ENCODE peak calls at places on chromosomes 7 and 10, in seven cellular contexts. D, M, S, J, A, R and G are unnamed samples. For H3K36me3, the result is how much of the 10 kb centered on the place peaks cover.

GRCh38 chr10:115710136-115710535 is 562.9 kb downstream of the GFRA1 start:
- DNase-seq in D (no peak), M (no peak), S (no peak), J (no peak), A (no peak), R (no peak), G (no peak)

GRCh38 chr7:98238976-98239375 is 13.1 kb downstream of the TECPR1 start:
- DNase-seq in D (no peak), M (no peak), S (no peak), J (no peak), A (no peak), R (no peak), G (no peak)

GRCh38 chr7:90988523-90988922 is 275.7 kb upstream of the FZD1 start:
- DNase-seq in D (no peak), M (no peak), S (no peak), J (no peak), A (no peak), R (no peak), G (no peak)

GRCh38 chr7:130904031-130904757 is 170.2 kb upstream of the KLF14 start:
- DNase-seq in D (no peak), M (peak), S (peak), J (no peak), A (peak), R (no peak), G (no peak)

GRCh38 chr10:132502544-132503300 is 34.9 kb upstream of the INPP5A start:
- DNase-seq in D (no peak), M (no peak), S (no peak), J (no peak), A (no peak), R (no peak), G (no peak)

GRCh38 chr7:132554446-132554845 is 21.8 kb downstream of the PLXNA4 start:
- DNase-seq in D (no peak), M (no peak), S (no peak), J (no peak), A (no peak), R (no peak), G (no peak)

GRCh38 chr10:6056411-6057135 is 5.6 kb downstream of the IL2RA start:
- DNase-seq in D (no peak), M (no peak), S (no peak), J (no peak), A (no peak), R (no peak), G (no peak)

GRCh38 chr7:106140406-106141173 is 28.5 kb upstream of the SYPL1 start:
- DNase-seq in D (no peak), M (no peak), S (no peak), J (no peak), A (no peak), R (no peak), G (no peak)

GRCh38 chr10:95881316-95881715 is 26.5 kb upstream of the CC2D2B start:
- DNase-seq in D (no peak), M (no peak), S (no peak), J (no peak), A (no peak), R (no peak), G (no peak)

GRCh38 chr7:155213385-155213784 is 84.3 kb upstream of the INSIG1 start:
- DNase-seq in D (no peak), M (no peak), S (no peak), J (no peak), A (no peak), R (no peak), G (no peak)

GRCh38 chr10:413662-414071 is 275.8 kb downstream of the DIP2C start:
- DNase-seq in D (no peak), M (no peak), S (no peak), J (no peak), A (no peak), R (no peak), G (no peak)

GRCh38 chr7:126483972-126484371 is 768.8 kb downstream of the GRM8 start:
- DNase-seq in D (no peak), M (no peak), S (no peak), J (no peak), A (no peak), R (no peak), G (no peak)

GRCh38 chr10:71933651-71934050 is 30.5 kb upstream of the CHST3 start:
- DNase-seq in D (no peak), M (no peak), S (no peak), J (no peak), A (no peak), R (peak), G (no peak)

GRCh38 chr10:72145657-72146450 is 57.5 kb upstream of the SPOCK2 start:
- DNase-seq in D (peak), M (no peak), S (no peak), J (no peak), A (no peak), R (no peak), G (no peak)

GRCh38 chr10:122515588-122516231 is 44.8 kb upstream of the DMBT1 start:
- DNase-seq in D (no peak), M (no peak), S (no peak), J (no peak), A (no peak), R (no peak), G (peak)

GRCh38 chr10:67306588-67307205 is 380.9 kb downstream of the LRRTM3 start:
- DNase-seq in D (peak), M (no peak), S (peak), J (no peak), A (peak), R (no peak), G (no peak)

GRCh38 chr7:55369427-55369826 is 4.3 kb downstream of the LANCL2 start:
- DNase-seq in D (no peak), M (no peak), S (no peak), J (no peak), A (no peak), R (no peak), G (no peak)

GRCh38 chr7:138992052-138992531 is 10.9 kb upstream of the KIAA1549 start:
- DNase-seq in D (no peak), M (no peak), S (no peak), J (no peak), A (no peak), R (no peak), G (no peak)

GRCh38 chr7:28190077-28190476 is 9.5 kb upstream of the JAZF1 start:
- DNase-seq in D (no peak), M (no peak), S (no peak), J (no peak), A (no peak), R (no peak), G (no peak)

GRCh38 chr7:2040201-2040892 is 192.4 kb downstream of the MAD1L1 start:
- DNase-seq in D (no peak), M (no peak), S (no peak), J (no peak), A (no peak), R (no peak), G (no peak)

GRCh38 chr10:46285966-46286620 is 704 bp upstream of the ANTXRL start:
- DNase-seq in D (no peak), M (no peak), S (no peak), J (no peak), A (no peak), R (no peak), G (no peak)

GRCh38 chr7:142943706-142944268 is 4.5 kb downstream of the LLCFC1 start:
- DNase-seq in D (no peak), M (no peak), S (no peak), J (no peak), A (no peak), R (no peak), G (no peak)

GRCh38 chr10:27792191-27792590 is 46.6 kb upstream of the MKX start:
- DNase-seq in D (no peak), M (no peak), S (no peak), J (no peak), A (no peak), R (no peak), G (no peak)

GRCh38 chr7:5234852-5235831 is 45.1 kb downstream of the WIPI2 start:
- DNase-seq in D (no peak), M (no peak), S (no peak), J (peak), A (no peak), R (no peak), G (no peak)

GRCh38 chr10:22002531-22003110 is 909 bp downstream of the DNAJC1 start:
- DNase-seq in D (no peak), M (no peak), S (peak), J (no peak), A (no peak), R (peak), G (no peak)

GRCh38 chr7:17661982-17662585 is 278.2 kb downstream of the SNX13 start:
- DNase-seq in D (no peak), M (no peak), S (no peak), J (no peak), A (no peak), R (no peak), G (no peak)

GRCh38 chr7:138074540-138074939 is 1.7 kb upstream of the AKR1D1 start:
- DNase-seq in D (no peak), M (no peak), S (no peak), J (no peak), A (no peak), R (no peak), G (no peak)

GRCh38 chr10:34627331-34627730 is 187.8 kb downstream of the PARD3 start:
- DNase-seq in D (no peak), M (no peak), S (no peak), J (no peak), A (no peak), R (no peak), G (no peak)

GRCh38 chr10:98224509-98224908 is 43.5 kb downstream of the LOXL4 start:
- DNase-seq in D (no peak), M (no peak), S (no peak), J (no peak), A (no peak), R (no peak), G (no peak)

GRCh38 chr7:87747681-87748080 is 119.5 kb downstream of the RUNDC3B start:
- DNase-seq in D (no peak), M (no peak), S (no peak), J (no peak), A (no peak), R (no peak), G (no peak)

GRCh38 chr7:116906391-116906790 is 44.0 kb downstream of the CAPZA2 start:
- DNase-seq in D (no peak), M (no peak), S (no peak), J (no peak), A (no peak), R (no peak), G (no peak)

GRCh38 chr7:87934699-87935372 is 785 bp downstream of the ADAM22 start:
- DNase-seq in D (peak), M (no peak), S (peak), J (no peak), A (no peak), R (peak), G (no peak)

GRCh38 chr10:128476845-128477244 is 350.6 kb upstream of the MKI67 start:
- DNase-seq in D (no peak), M (no peak), S (no peak), J (no peak), A (no peak), R (no peak), G (no peak)

GRCh38 chr7:131607291-131608111 is 51.1 kb upstream of the PODXL start:
- DNase-seq in D (no peak), M (no peak), S (no peak), J (no peak), A (no peak), R (no peak), G (no peak)

GRCh38 chr7:47968852-47969774 is 10.3 kb downstream of the HUS1 start:
- DNase-seq in D (peak), M (no peak), S (peak), J (no peak), A (peak), R (peak), G (peak)
- H3K36me3 ChIP-seq in D (under half), M (half or more), S (under half), J (under half), A (under half), R (under half), G (half or more)

GRCh38 chr7:42672339-42672990 is 239.4 kb downstream of the C7orf25 start:
- DNase-seq in D (no peak), M (no peak), S (no peak), J (no peak), A (no peak), R (no peak), G (no peak)

GRCh38 chr7:42673951-42674350 is 237.9 kb downstream of the C7orf25 start:
- DNase-seq in D (peak), M (no peak), S (no peak), J (no peak), A (no peak), R (no peak), G (no peak)

GRCh38 chr7:42678315-42678714 is 233.6 kb downstream of the C7orf25 start:
- DNase-seq in D (no peak), M (no peak), S (no peak), J (no peak), A (no peak), R (no peak), G (no peak)

DNA sequence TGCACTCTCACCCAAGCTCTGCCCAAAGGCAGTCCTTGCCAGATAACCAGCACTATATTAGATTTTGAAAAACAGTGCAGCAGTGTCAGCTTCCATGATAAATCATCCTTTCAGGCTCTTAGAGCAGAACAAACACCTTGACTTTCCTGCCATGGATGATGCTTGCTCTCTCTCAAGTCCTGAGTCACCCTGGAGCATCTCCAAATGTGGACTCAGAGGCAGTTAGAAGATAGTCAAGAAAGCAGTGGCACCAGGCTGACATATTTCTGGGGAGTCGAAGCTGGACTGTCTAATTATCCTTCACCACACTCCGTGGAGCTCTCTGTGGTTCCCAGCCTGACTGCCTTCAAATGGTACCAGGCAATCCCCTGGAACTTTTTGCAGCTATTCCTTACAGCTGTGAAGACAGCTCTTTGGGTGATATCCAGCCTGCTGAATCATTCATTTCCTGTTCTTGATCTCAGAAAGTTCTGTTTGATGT is 234.1 kb downstream of the C7orf25 start:
- DNase-seq in D (no peak), M (no peak), S (no peak), J (no peak), A (no peak), R (no peak), G (no peak)
- H3K4me3 ChIP-seq in D (no peak), M (no peak), S (no peak), J (no peak), A (no peak), R (no peak), G (no peak)

GRCh38 chr7:149220534-149220933 is 18.9 kb upstream of the ZNF212 start:
- DNase-seq in D (no peak), M (no peak), S (no peak), J (no peak), A (no peak), R (no peak), G (no peak)

GRCh38 chr7:149216402-149216801 is 21.1 kb downstream of the ZNF282 start:
- DNase-seq in D (no peak), M (no peak), S (no peak), J (no peak), A (no peak), R (no peak), G (no peak)

GRCh38 chr7:149223176-149223575 is 16.3 kb upstream of the ZNF212 start:
- DNase-seq in D (no peak), M (no peak), S (no peak), J (no peak), A (no peak), R (no peak), G (no peak)

GRCh38 chr7:149217570-149217969 is 21.9 kb upstream of the ZNF212 start:
- DNase-seq in D (no peak), M (no peak), S (no peak), J (no peak), A (no peak), R (no peak), G (no peak)

GRCh38 chr7:149218469-149219420 is 20.7 kb upstream of the ZNF212 start:
- DNase-seq in D (no peak), M (no peak), S (no peak), J (no peak), A (no peak), R (no peak), G (no peak)
- H3K36me3 ChIP-seq in D (under half), M (half or more), S (under half), J (under half), A (under half), R (under half), G (under half)

DNA sequence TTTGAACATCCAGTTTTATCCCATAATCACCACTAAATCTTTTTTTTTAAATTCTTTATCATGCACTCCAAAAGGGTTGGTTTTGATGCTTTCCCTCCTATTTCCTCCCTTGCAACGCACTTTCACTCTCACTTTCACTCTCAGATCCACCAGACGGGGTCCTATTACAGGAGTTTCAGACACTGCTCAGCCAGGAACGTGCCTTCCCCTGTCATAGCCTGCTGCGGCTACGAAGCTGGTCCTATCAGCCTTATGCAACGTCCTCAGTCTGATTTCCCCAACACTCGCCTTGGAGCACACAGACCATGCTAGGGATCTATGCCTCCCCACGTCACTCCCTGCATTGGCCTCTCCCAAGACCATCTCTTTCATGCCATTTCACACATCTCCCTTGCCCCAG is 23.4 kb downstream of the ZPBP start:
- DNase-seq in D (no peak), M (no peak), S (no peak), J (peak), A (no peak), R (peak), G (no peak)
- H3K4me3 ChIP-seq in D (no peak), M (peak), S (no peak), J (no peak), A (peak), R (peak), G (peak)

GRCh38 chr10:68787813-68788212 is 39.5 kb upstream of the STOX1 start:
- DNase-seq in D (no peak), M (no peak), S (no peak), J (no peak), A (no peak), R (no peak), G (no peak)
- H3K36me3 ChIP-seq in D (half or more), M (half or more), S (under half), J (half or more), A (half or more), R (under half), G (half or more)